ENCODE peak calls at places on chromosome 4, in five cellular contexts. Q, G, B, O and W are unnamed samples.

GRCh38 chr4:112982677-112983076 is 66.8 kb upstream of the ANK2 start:
- DNase-seq in G (no peak), Q (no peak), O (no peak), B (no peak), W (no peak)

GRCh38 chr4:1090465-1091440 is 22.6 kb downstream of the RNF212 start:
- DNase-seq in B (no peak), G (no peak), Q (no peak), O (no peak), W (no peak)

GRCh38 chr4:168790898-168791297 is 219.2 kb downstream of the CBR4 start:
- DNase-seq in B (no peak), Q (no peak), O (no peak), G (no peak), W (no peak)

GRCh38 chr4:184103755-184104367 is 113.8 kb downstream of the ENPP6 start:
- DNase-seq in B (no peak), O (no peak), G (no peak), Q (no peak), W (no peak)

GRCh38 chr4:107380836-107381438 is 339.1 kb downstream of the PAPSS1 start:
- DNase-seq in G (no peak), O (no peak), B (no peak), Q (no peak), W (no peak)

GRCh38 chr4:3679071-3679825 is 86.9 kb upstream of the ADRA2C start:
- DNase-seq in Q (no peak), O (no peak), B (no peak), G (no peak), W (no peak)

GRCh38 chr4:146207410-146207809 is 6.9 kb upstream of the REELD1 start:
- DNase-seq in O (no peak), G (no peak), B (no peak), Q (no peak), W (no peak)

GRCh38 chr4:123073650-123074049 is 151.3 kb upstream of the NUDT6 start:
- DNase-seq in O (no peak), G (no peak), Q (no peak), B (no peak), W (no peak)

GRCh38 chr4:85372986-85373385 is 102.0 kb upstream of the ARHGAP24 start:
- DNase-seq in O (no peak), B (no peak), G (no peak), Q (no peak), W (no peak)

GRCh38 chr4:138088449-138089208 is 153.5 kb downstream of the SLC7A11 start:
- DNase-seq in B (no peak), O (no peak), Q (no peak), G (no peak), W (no peak)

GRCh38 chr4:89056953-89057398 is at the start of gene FAM13A:
- DNase-seq in B (peak; percentile 80), G (peak; percentile 91), Q (peak; percentile 86), O (peak; percentile 80), W (peak; percentile 99)

GRCh38 chr4:3375688-3376087 is 66.1 kb upstream of the HGFAC start:
- DNase-seq in Q (peak; percentile 74), B (no peak), O (no peak), G (no peak), W (peak; percentile 43)

GRCh38 chr4:123421942-123422781 is 25.6 kb downstream of the SPRY1 start:
- DNase-seq in G (no peak), Q (no peak), O (no peak), B (no peak), W (no peak)

GRCh38 chr4:150072906-150073714 is 5.1 kb upstream of the DCLK2 start:
- DNase-seq in B (no peak), Q (no peak), G (no peak), O (no peak), W (no peak)

GRCh38 chr4:61175495-61175894 is 24.6 kb upstream of the ADGRL3 start:
- DNase-seq in B (no peak), Q (no peak), O (no peak), G (no peak), W (no peak)

GRCh38 chr4:2303121-2303685 is 41.3 kb upstream of the MXD4 start:
- DNase-seq in G (no peak), O (no peak), B (no peak), Q (no peak), W (no peak)

GRCh38 chr4:33262809-33263208 is 2542.6 kb downstream of the PCDH7 start:
- DNase-seq in G (no peak), B (no peak), O (no peak), Q (peak; percentile 64), W (no peak)

GRCh38 chr4:14743601-14744000 is 258.7 kb upstream of the CPEB2 start:
- DNase-seq in O (no peak), G (no peak), Q (no peak), B (no peak), W (no peak)

GRCh38 chr4:62470421-62470983 is 1270.4 kb downstream of the ADGRL3 start:
- DNase-seq in B (no peak), G (no peak), Q (no peak), O (no peak), W (no peak)

GRCh38 chr4:157222764-157223145 is 2.2 kb downstream of the GRIA2 start:
- DNase-seq in B (no peak), G (no peak), O (no peak), Q (no peak), W (no peak)

GRCh38 chr4:108959497-108959896 is 196.6 kb upstream of the ETNPPL start:
- DNase-seq in B (no peak), G (no peak), Q (no peak), O (no peak), W (no peak)

GRCh38 chr4:133584714-133585113 is 435.6 kb downstream of the PCDH10 start:
- DNase-seq in B (no peak), Q (peak; percentile 8), G (no peak), O (no peak), W (no peak)

GRCh38 chr4:77818077-77818666 is 996 bp downstream of the CNOT6L start:
- DNase-seq in B (peak; percentile 73), G (peak; percentile 60), Q (peak; percentile 69), O (peak; percentile 48), W (peak; percentile 61)

DNA sequence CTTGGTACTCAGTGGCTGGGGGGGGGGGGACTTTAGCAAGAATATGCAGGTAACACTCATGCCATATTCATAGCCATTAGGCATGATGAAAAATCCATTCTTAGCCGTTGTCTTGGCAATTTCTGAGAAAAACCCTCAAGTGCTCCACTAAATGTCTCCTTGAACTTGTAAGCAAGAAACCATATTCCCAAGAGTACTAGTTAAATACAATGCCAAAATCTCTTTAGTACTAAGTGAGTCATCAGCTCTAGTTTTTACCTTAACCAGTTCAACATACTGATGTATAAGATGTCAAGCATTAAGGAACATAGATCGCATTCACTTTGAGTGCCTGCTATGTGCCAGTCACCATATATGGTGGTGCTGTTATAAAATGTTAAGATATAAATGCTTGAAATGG is 27.5 kb downstream of the UBE2D3 start:
- DNase-seq in B (no peak), Q (peak; percentile 24), O (no peak), G (no peak), W (no peak)
- H3K36me3 ChIP-seq in B (peaks cover 15% of the 10 kb centered on the region), Q (peaks cover 65% of the 10 kb centered on the region), O (peaks cover 9% of the 10 kb centered on the region), G (peaks cover 64% of the 10 kb centered on the region), W (peaks cover 3% of the 10 kb centered on the region)

DNA sequence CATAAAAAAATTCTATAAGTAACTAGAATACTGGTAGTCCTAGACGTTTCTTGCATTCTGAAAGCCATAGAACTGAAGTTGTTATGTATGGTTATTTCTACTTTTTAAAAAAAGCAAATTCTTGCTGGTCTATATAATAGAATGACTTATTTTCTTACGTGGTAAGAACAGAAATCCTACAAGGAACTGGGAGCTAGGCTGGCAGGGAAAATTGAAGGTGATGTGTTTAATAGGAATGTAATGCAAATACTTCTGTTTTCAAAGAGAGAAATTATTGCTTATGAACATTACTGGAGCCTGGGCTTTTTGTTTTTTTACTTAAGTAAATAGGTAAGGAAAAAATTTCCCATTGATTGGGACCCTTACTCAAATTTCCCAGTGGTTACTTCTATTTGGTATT is 8.9 kb downstream of the CCNA2 start:
- DNase-seq in O (no peak), G (no peak), B (no peak), Q (no peak), W (no peak)
- H3K36me3 ChIP-seq in O (peaks cover 15% of the 10 kb centered on the region), G (peaks cover 77% of the 10 kb centered on the region), B (peaks cover 4% of the 10 kb centered on the region), Q (peaks cover 53% of the 10 kb centered on the region), W (no peaks in the 10 kb centered on the region)

DNA sequence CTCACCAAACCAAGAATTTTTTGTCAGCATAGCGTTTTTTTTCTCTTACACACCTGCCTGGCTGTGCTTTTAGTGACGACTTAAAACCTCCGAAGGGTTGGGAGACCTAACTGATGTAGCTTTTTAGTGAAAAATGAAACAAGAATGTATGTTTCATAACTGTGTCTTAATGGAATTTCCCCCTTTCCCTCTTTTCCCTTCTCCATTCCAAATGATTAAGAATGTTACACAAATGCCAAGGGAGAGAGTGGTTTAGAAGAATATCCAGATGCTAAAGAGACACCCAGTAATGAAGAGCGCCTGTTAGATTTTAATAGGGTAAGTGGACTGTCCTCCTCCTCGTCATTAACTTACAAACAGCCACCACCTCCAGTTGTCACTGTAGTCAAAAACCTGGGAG is 33.2 kb upstream of the TBC1D14 start:
- DNase-seq in O (no peak), G (no peak), B (no peak), Q (no peak), W (no peak)
- H3K36me3 ChIP-seq in O (peaks cover 55% of the 10 kb centered on the region), G (peaks cover 21% of the 10 kb centered on the region), B (peaks cover 52% of the 10 kb centered on the region), Q (peaks cover 3% of the 10 kb centered on the region), W (peaks cover 6% of the 10 kb centered on the region)

GRCh38 chr4:76160355-76160754 is 12.2 kb upstream of the NUP54 start:
- DNase-seq in O (no peak), B (no peak), Q (no peak), G (no peak), W (no peak)
- H3K36me3 ChIP-seq in O (peaks cover 4% of the 10 kb centered on the region), B (peaks cover 15% of the 10 kb centered on the region), Q (peaks cover 2% of the 10 kb centered on the region), G (peaks cover 10% of the 10 kb centered on the region), W (peaks cover 2% of the 10 kb centered on the region)

GRCh38 chr4:135325264-135325663 is 1123.7 kb upstream of the PABPC4L start:
- DNase-seq in G (no peak), Q (no peak), B (no peak), O (no peak), W (no peak)
- H3K36me3 ChIP-seq in G (no peaks in the 10 kb centered on the region), Q (no peaks in the 10 kb centered on the region), B (no peaks in the 10 kb centered on the region), O (no peaks in the 10 kb centered on the region), W (no peaks in the 10 kb centered on the region)

DNA sequence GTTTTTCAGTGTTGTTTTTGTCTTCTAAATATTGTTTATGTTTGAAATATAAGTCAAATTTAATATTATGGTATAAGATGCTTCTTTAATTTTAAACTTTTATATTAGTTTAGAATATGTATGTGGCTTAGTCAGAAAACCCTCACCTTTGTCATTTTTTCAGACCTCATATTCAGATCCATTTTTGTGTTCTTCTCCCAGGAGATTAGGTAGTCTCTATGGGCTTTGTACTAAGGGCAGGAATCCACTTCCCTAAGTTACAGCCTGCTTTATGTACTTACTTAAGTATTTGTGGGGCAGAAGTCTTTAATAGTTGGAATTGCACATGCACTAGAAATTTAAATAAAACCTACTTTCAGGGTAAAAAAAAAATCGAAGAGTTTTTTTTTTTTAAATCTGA is 63.5 kb upstream of the TENM3 start:
- DNase-seq in B (no peak), O (no peak), Q (no peak), G (no peak), W (no peak)
- H3K36me3 ChIP-seq in B (no peaks in the 10 kb centered on the region), O (no peaks in the 10 kb centered on the region), Q (no peaks in the 10 kb centered on the region), G (no peaks in the 10 kb centered on the region), W (no peaks in the 10 kb centered on the region)

DNA sequence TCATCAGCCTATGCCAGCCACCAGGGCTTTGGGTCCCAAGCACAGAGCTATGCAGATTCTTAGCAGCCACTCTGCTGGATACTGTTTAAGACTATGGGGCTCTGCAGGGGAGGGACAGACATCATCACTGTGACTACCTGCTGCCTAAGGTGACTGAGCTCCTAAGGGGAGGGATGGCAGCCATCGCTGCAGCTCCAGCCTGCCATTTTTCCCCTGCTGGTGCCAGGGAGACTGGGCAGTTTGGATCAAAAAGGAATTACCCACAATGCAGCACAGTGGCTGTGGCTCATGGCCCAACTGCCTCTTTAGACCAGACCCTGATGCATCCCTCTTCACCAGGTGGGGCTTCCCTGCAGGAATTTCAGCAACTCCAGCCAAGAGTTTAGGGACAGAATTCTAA is 28.6 kb upstream of the INPP4B start:
- DNase-seq in O (no peak), G (no peak), Q (no peak), B (no peak), W (no peak)
- H3K36me3 ChIP-seq in O (no peaks in the 10 kb centered on the region), G (no peaks in the 10 kb centered on the region), Q (no peaks in the 10 kb centered on the region), B (no peaks in the 10 kb centered on the region), W (no peaks in the 10 kb centered on the region)

GRCh38 chr4:25814737-25815136 is 48.1 kb downstream of the SEL1L3 start:
- DNase-seq in O (no peak), Q (no peak), B (no peak), G (no peak), W (no peak)
- H3K36me3 ChIP-seq in O (peaks cover 2% of the 10 kb centered on the region), Q (no peaks in the 10 kb centered on the region), B (peaks cover 24% of the 10 kb centered on the region), G (no peaks in the 10 kb centered on the region), W (peaks cover 1% of the 10 kb centered on the region)